ENCODE peak calls at places on chromosomes 13 and 19, in four cellular contexts. A, T, W and P are unnamed samples.

GRCh38 chr13:77874406-77874805 is 44.2 kb downstream of the EDNRB start:
- DNase-seq in A (no peak), T (no peak), W (no peak), P (no peak)

GRCh38 chr19:19234220-19234816 is 22.6 kb downstream of the NCAN start:
- DNase-seq in A (no peak), W (no peak), T (no peak), P (no peak)

GRCh38 chr13:103238441-103238840 is 172.2 kb upstream of the SLC10A2 start:
- DNase-seq in A (no peak), W (no peak), T (no peak), P (no peak)

GRCh38 chr13:21757721-21758120 is 86.8 kb downstream of the FGF9 start:
- DNase-seq in W (no peak), T (no peak), A (no peak), P (no peak)

GRCh38 chr19:51194527-51195315 is 30.2 kb upstream of the CD33 start:
- DNase-seq in T (no peak), A (no peak), W (peak), P (no peak)

GRCh38 chr19:47097396-47098217 is 16.0 kb downstream of the ZC3H4 start:
- DNase-seq in W (no peak), T (no peak), A (no peak), P (no peak)

GRCh38 chr19:18306903-18307681 is 15.8 kb downstream of the LSM4 start:
- DNase-seq in A (no peak), W (no peak), T (no peak), P (no peak)

GRCh38 chr13:69935043-69935442 is 172.6 kb upstream of the ATXN8OS start:
- DNase-seq in A (no peak), W (no peak), T (no peak), P (no peak)

GRCh38 chr13:109646423-109646822 is 140.0 kb downstream of the IRS2 start:
- DNase-seq in A (no peak), W (no peak), T (no peak), P (peak)

GRCh38 chr13:27921961-27922910 is 2.4 kb downstream of the PDX1 start:
- DNase-seq in W (no peak), T (no peak), A (no peak), P (peak)

GRCh38 chr19:11088508-11089253 is 582 bp upstream of the LDLR start:
- DNase-seq in T (peak), A (no peak), W (no peak), P (no peak)

GRCh38 chr19:14562660-14563589 is 8.9 kb downstream of the NDUFB7 start:
- DNase-seq in A (no peak), W (no peak), T (no peak), P (no peak)

GRCh38 chr13:62293081-62293480 is 877.4 kb upstream of the PCDH20 start:
- DNase-seq in A (no peak), T (no peak), W (no peak), P (no peak)

GRCh38 chr13:97198753-97199152 is 23.4 kb upstream of the MBNL2 start:
- DNase-seq in W (no peak), T (no peak), A (no peak), P (no peak)

GRCh38 chr13:50425772-50426171 is 410.5 kb downstream of the KCNRG start:
- DNase-seq in T (no peak), W (no peak), A (no peak), P (no peak)

GRCh38 chr19:15672580-15673175 is at the start of gene CYP4F12:
- DNase-seq in W (no peak), A (peak), T (peak), P (no peak)

GRCh38 chr19:21482863-21483276 is 22.5 kb upstream of the ZNF429 start:
- DNase-seq in W (no peak), A (peak), T (no peak), P (peak)

GRCh38 chr13:41645313-41645712 is 188.0 kb downstream of the RGCC start:
- DNase-seq in W (no peak), T (peak), A (no peak), P (no peak)

GRCh38 chr13:93951153-93951552 is 528.3 kb downstream of the DCT start:
- DNase-seq in W (no peak), T (no peak), A (no peak), P (no peak)

GRCh38 chr13:99045396-99045795 is 67.5 kb upstream of the DOCK9 start:
- DNase-seq in T (no peak), A (no peak), W (no peak), P (no peak)

GRCh38 chr19:9008667-9009066 is 1.5 kb downstream of the MUC16 start:
- DNase-seq in W (no peak), T (no peak), A (no peak), P (no peak)

GRCh38 chr13:111468037-111468959 is 147.9 kb downstream of the TEX29 start:
- DNase-seq in T (no peak), A (no peak), W (no peak), P (no peak)

GRCh38 chr13:24680258-24680920 is at the start of gene ATP12A:
- DNase-seq in T (no peak), W (no peak), A (no peak), P (peak)

GRCh38 chr13:49635599-49636433 is 7.5 kb downstream of the ARL11 start:
- DNase-seq in W (no peak), T (no peak), A (peak), P (no peak)

GRCh38 chr19:29878973-29879654 is 62.9 kb upstream of the URI1 start:
- DNase-seq in T (no peak), A (no peak), W (no peak), P (no peak)

GRCh38 chr13:71864094-71864980 is 2.7 kb downstream of the DACH1 start:
- DNase-seq in W (no peak), T (no peak), A (no peak), P (no peak)

GRCh38 chr13:110867380-110867779 is 47.5 kb downstream of the ANKRD10 start:
- DNase-seq in A (no peak), W (no peak), T (no peak), P (no peak)

GRCh38 chr13:85597790-85598500 is 201.3 kb downstream of the SLITRK6 start:
- DNase-seq in W (no peak), A (no peak), T (no peak), P (no peak)

GRCh38 chr13:30985637-30986205 is 53.3 kb downstream of the TEX26 start:
- DNase-seq in W (no peak), T (no peak), A (no peak), P (no peak)

GRCh38 chr13:113883314-113883811 is 19.5 kb upstream of the GAS6 start:
- DNase-seq in T (no peak), W (no peak), A (no peak), P (no peak)

GRCh38 chr13:77016241-77016812 is 10.6 kb downstream of the FBXL3 start:
- DNase-seq in T (no peak), A (no peak), W (no peak), P (no peak)

GRCh38 chr13:28327761-28328607 is 166.9 kb downstream of the FLT1 start:
- DNase-seq in T (no peak), W (no peak), A (no peak), P (no peak)

GRCh38 chr13:111201304-111201940 is 86.3 kb downstream of the ARHGEF7 start:
- DNase-seq in W (no peak), A (no peak), T (no peak), P (no peak)

GRCh38 chr13:43805071-43805468 is 18.3 kb upstream of the ENOX1 start:
- DNase-seq in T (no peak), A (no peak), W (no peak), P (no peak)

GRCh38 chr13:51912511-51913225 is 50.9 kb downstream of the CCDC70 start:
- DNase-seq in A (no peak), T (no peak), W (no peak), P (no peak)

GRCh38 chr19:12208221-12208620 is 45.3 kb downstream of the ZNF136 start:
- DNase-seq in T (no peak), W (no peak), A (no peak), P (no peak)

GRCh38 chr19:12200020-12200419 is 37.1 kb downstream of the ZNF136 start:
- DNase-seq in T (no peak), W (no peak), A (no peak), P (no peak)

GRCh38 chr19:12198136-12198535 is 35.2 kb downstream of the ZNF136 start:
- DNase-seq in W (no peak), T (no peak), A (no peak), P (no peak)

GRCh38 chr19:12205296-12205695 is 42.4 kb downstream of the ZNF136 start:
- DNase-seq in T (no peak), A (no peak), W (no peak), P (no peak)

GRCh38 chr19:12202250-12202649 is 39.4 kb downstream of the ZNF136 start:
- DNase-seq in W (no peak), T (no peak), A (peak), P (no peak)
- TF ChIP-seq CTCF in W (peak), T (no peak), A (peak), P (no peak)

GRCh38 chr19:48826606-48827020 is 9.7 kb downstream of the HSD17B14 start:
- DNase-seq in T (no peak), A (no peak), W (no peak), P (no peak)
- TF ChIP-seq CTCF in T (no peak), A (no peak), W (no peak), P (no peak)

DNA sequence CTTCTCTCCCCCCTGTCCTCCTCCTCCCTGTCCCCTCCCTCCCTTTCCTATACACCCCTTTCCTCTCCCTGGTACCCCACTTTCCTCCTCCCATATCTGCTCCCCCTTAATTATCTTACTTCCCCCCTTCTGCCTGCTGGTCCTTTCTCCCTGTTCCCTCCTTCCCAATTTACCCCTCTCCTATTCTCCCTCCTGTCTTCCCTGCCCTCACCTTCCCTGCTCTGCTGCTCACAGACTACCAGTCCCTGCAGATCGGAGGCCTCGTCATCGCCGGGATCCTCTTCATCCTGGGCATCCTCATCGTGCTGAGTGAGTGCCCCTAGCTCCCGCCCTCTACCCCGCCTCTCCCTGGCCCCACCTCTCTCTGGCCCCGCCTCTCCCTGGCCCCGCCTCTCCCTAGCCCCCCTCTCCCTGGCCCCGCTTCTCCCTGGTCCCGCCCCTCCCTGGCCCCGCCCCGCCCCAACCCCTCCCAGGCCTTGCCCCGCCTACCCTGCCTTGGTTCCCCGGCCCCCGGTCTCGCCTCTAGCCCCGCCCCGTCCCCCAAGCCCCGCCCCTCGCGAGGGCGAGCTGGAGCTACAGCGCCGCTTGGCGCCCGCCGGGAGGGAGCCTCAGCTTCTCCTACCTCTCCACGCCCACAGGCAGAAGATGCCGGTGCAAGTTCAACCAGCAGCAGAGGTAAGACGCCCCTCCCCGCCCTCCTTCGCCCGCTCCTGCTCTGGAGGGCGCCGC is 2.0 kb upstream of the FXYD7 start:
- DNase-seq in A (peak), W (peak), T (peak), P (peak)
- TF ChIP-seq CTCF in A (no peak), W (peak), T (peak), P (peak)

GRCh38 chr19:48290341-48290922 is 20.6 kb downstream of the ZNF114 start:
- DNase-seq in A (no peak), W (no peak), T (no peak), P (no peak)
- TF ChIP-seq CTCF in A (no peak), W (no peak), T (no peak), P (no peak)

DNA sequence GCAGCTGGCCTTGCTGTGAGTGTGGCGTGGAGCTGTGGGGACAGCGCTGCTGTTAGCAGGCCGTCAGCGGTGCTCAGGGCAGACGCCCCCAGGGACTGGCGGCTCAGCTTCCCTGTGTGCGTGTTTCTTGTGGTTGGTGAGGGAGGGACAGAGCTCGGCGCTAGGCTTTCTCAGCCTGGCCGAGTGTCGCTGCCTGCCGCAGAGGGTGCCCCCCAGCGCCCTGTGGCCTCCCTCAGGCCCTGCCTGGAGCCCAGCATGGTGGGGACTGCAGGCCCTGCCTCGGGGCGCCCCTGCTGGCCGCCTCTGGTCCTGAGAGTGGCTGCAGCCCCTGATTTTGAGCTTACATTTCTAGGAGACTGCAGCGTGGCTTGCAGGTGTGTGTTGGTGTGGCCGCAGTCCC is 35.5 kb downstream of the DOT1L start:
- DNase-seq in A (no peak), W (no peak), T (no peak), P (no peak)
- TF ChIP-seq CTCF in A (no peak), W (peak), T (no peak), P (peak)

DNA sequence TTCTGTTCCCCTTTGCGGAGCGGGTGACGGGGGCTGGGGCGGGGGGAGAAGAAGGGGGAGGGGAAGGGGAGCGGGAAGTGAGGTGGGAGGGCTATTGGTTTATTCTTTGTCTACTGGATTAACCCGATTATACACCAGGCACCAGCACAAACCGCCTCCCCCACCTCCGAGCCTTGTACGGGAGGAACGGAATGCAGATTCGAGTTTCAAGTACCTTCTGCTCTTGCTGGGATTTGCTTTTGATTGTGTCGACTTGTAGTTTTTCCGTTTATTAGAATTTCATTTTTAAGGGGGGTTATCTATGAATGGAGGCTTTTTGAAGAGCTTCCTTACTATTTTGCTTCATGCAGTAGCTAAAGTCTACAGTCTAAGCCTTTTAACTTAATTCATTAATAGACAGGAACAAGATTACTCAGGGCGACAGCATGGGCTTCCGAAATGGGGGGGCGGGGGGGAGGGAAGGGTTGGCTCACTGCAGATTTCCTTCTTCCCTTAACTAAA is 895 bp upstream of the SPRY2 start:
- DNase-seq in W (no peak), A (no peak), T (no peak), P (no peak)
- TF ChIP-seq CTCF in W (no peak), A (no peak), T (no peak), P (no peak)